ENCODE peak calls at places on chromosomes 7 and 10, in six cellular contexts. W is cardiac fibroblast, I is HCT116, B is astrocyte of the spinal cord, C is hepatocyte, K is brain microvascular endothelial cell. L is an unnamed sample.

GRCh38 chr7:33873518-33873917 is 31.8 kb upstream of the BMPER start:
- DNase-seq in W (no peak), C (no peak), K (no peak), B (no peak), I (no peak), L (no peak)

GRCh38 chr7:79461660-79462059 is 8.2 kb upstream of the MAGI2 start:
- DNase-seq in I (no peak), C (peak), W (peak), B (peak), K (peak), L (no peak)

GRCh38 chr7:143978585-143978984 is 21.5 kb upstream of the OR6B1 start:
- DNase-seq in I (no peak), K (no peak), W (no peak), B (no peak), C (no peak), L (no peak)

GRCh38 chr10:127990846-127991542 is 84.1 kb downstream of the PTPRE start:
- DNase-seq in I (peak), K (peak), W (peak), B (peak), C (peak), L (no peak)

GRCh38 chr10:119504651-119505050 is 37.9 kb downstream of the RGS10 start:
- DNase-seq in W (no peak), C (no peak), I (no peak), B (no peak), K (no peak), L (no peak)

GRCh38 chr7:55552320-55553086 is 19.8 kb downstream of the VOPP1 start:
- DNase-seq in K (peak), I (no peak), B (peak), C (peak), W (peak), L (no peak)

GRCh38 chr7:45601816-45602540 is 27.8 kb downstream of the ADCY1 start:
- DNase-seq in I (no peak), W (no peak), K (no peak), B (no peak), C (no peak), L (no peak)

GRCh38 chr10:62225362-62225761 is 43.3 kb downstream of the RTKN2 start:
- DNase-seq in W (no peak), I (no peak), K (no peak), B (no peak), C (no peak), L (no peak)

GRCh38 chr7:140904081-140904480 is 20.6 kb downstream of the BRAF start:
- DNase-seq in W (no peak), B (peak), K (peak), I (no peak), C (no peak), L (no peak)

GRCh38 chr10:109067051-109067450 is 856.3 kb downstream of the XPNPEP1 start:
- DNase-seq in I (no peak), B (no peak), C (peak), W (no peak), K (no peak), L (no peak)

GRCh38 chr7:80941206-80941758 is 22.4 kb upstream of the SEMA3C start:
- DNase-seq in W (peak), C (peak), B (peak), K (peak), I (no peak), L (no peak)

GRCh38 chr7:6650521-6651011 is 13.4 kb downstream of the ZNF316 start:
- DNase-seq in B (no peak), K (no peak), W (no peak), I (no peak), C (no peak), L (no peak)

GRCh38 chr7:117036836-117037235 is 83.5 kb downstream of the ST7 start:
- DNase-seq in W (no peak), C (no peak), B (no peak), K (no peak), I (no peak), L (no peak)

GRCh38 chr7:43726466-43726865 is 2.9 kb downstream of the COA1 start:
- DNase-seq in W (no peak), I (no peak), B (no peak), K (no peak), C (no peak), L (no peak)

GRCh38 chr7:7641129-7641663 is 644 bp downstream of the UMAD1 start:
- DNase-seq in C (peak), W (peak), B (no peak), I (peak), K (no peak), L (no peak)

GRCh38 chr10:73655257-73655989 is 406 bp downstream of the SYNPO2L start:
- DNase-seq in W (no peak), B (no peak), I (no peak), K (no peak), C (no peak), L (no peak)

GRCh38 chr10:86077871-86078638 is 288.5 kb downstream of the GRID1 start:
- DNase-seq in C (no peak), K (no peak), W (no peak), B (no peak), I (no peak), L (no peak)

GRCh38 chr10:5551531-5552375 is 27.0 kb downstream of the CALML3 start:
- DNase-seq in I (no peak), C (peak), W (no peak), K (peak), B (peak), L (peak)

GRCh38 chr10:43823237-43823605 is 174.5 kb upstream of the ZNF32 start:
- DNase-seq in W (peak), I (no peak), K (no peak), B (no peak), C (no peak), L (no peak)

GRCh38 chr10:72340510-72340895 is 14.2 kb downstream of the DNAJB12 start:
- DNase-seq in C (peak), K (peak), B (peak), W (peak), I (no peak), L (peak)

GRCh38 chr7:38273286-38273995 is at the start of gene TARP:
- DNase-seq in K (no peak), B (no peak), W (no peak), I (no peak), C (no peak), L (no peak)

GRCh38 chr10:53521081-53521480 is 748.5 kb upstream of the MBL2 start:
- DNase-seq in I (no peak), B (no peak), K (no peak), C (no peak), W (no peak), L (no peak)

GRCh38 chr7:130595986-130596385 is 72.6 kb downstream of the COPG2 start:
- DNase-seq in K (peak), C (peak), I (no peak), B (peak), W (peak), L (no peak)

GRCh38 chr7:71221549-71221948 is 89.6 kb downstream of the GALNT17 start:
- DNase-seq in W (no peak), C (no peak), K (no peak), I (no peak), B (no peak), L (no peak)

GRCh38 chr7:135320277-135320676 is 86.6 kb downstream of the STRA8 start:
- DNase-seq in B (peak), I (no peak), C (peak), K (peak), W (peak), L (no peak)

GRCh38 chr10:119706521-119707278 is 19.1 kb upstream of the INPP5F start:
- DNase-seq in B (no peak), C (no peak), I (no peak), K (no peak), W (no peak), L (no peak)

GRCh38 chr7:132577206-132578049 is 1.2 kb upstream of the PLXNA4 start:
- DNase-seq in C (peak), B (peak), I (no peak), W (peak), K (peak), L (no peak)

GRCh38 chr7:107661081-107661864 is 645 bp downstream of the SLC26A4 start:
- DNase-seq in C (peak), W (peak), K (no peak), I (no peak), B (peak), L (peak)
- TF ChIP-seq CTCF in C (no peak), W (peak), K (peak), I (no peak), B (peak), L (peak)

GRCh38 chr10:29535778-29536459 is 98.9 kb downstream of the SVIL start:
- DNase-seq in C (no peak), K (no peak), B (no peak), W (no peak), I (no peak), L (no peak)

GRCh38 chr10:29533696-29534285 is 101.0 kb downstream of the SVIL start:
- DNase-seq in B (no peak), C (no peak), W (no peak), K (no peak), I (no peak), L (no peak)

GRCh38 chr10:29533046-29533445 is 101.7 kb downstream of the SVIL start:
- DNase-seq in B (no peak), K (no peak), I (no peak), W (no peak), C (no peak), L (no peak)

GRCh38 chr10:29534590-29534989 is 100.2 kb downstream of the SVIL start:
- DNase-seq in I (no peak), K (no peak), C (no peak), B (no peak), W (no peak), L (no peak)

GRCh38 chr10:29535012-29535777 is 99.6 kb downstream of the SVIL start:
- DNase-seq in B (peak), K (peak), W (peak), I (peak), C (peak), L (no peak)
- TF ChIP-seq CTCF in B (peak), K (peak), W (peak), I (peak), C (peak), L (peak)

GRCh38 chr10:14128519-14128918 is 202.2 kb downstream of the FRMD4A start:
- DNase-seq in C (no peak), K (no peak), W (no peak), I (no peak), B (no peak), L (no peak)
- TF ChIP-seq CTCF in C (no peak), K (no peak), W (no peak), I (no peak), B (no peak), L (no peak)

GRCh38 chr7:154339169-154339568 is 287.0 kb downstream of the DPP6 start:
- DNase-seq in K (no peak), B (no peak), W (no peak), I (no peak), C (no peak), L (no peak)

GRCh38 chr7:154347867-154348266 is 295.7 kb downstream of the DPP6 start:
- DNase-seq in C (no peak), B (no peak), W (no peak), I (no peak), K (no peak), L (no peak)

GRCh38 chr7:154345093-154345492 is 292.9 kb downstream of the DPP6 start:
- DNase-seq in C (no peak), I (no peak), W (no peak), K (no peak), B (no peak), L (no peak)

GRCh38 chr7:154342971-154343633 is 290.9 kb downstream of the DPP6 start:
- DNase-seq in I (no peak), K (no peak), W (no peak), C (no peak), B (no peak), L (no peak)

DNA sequence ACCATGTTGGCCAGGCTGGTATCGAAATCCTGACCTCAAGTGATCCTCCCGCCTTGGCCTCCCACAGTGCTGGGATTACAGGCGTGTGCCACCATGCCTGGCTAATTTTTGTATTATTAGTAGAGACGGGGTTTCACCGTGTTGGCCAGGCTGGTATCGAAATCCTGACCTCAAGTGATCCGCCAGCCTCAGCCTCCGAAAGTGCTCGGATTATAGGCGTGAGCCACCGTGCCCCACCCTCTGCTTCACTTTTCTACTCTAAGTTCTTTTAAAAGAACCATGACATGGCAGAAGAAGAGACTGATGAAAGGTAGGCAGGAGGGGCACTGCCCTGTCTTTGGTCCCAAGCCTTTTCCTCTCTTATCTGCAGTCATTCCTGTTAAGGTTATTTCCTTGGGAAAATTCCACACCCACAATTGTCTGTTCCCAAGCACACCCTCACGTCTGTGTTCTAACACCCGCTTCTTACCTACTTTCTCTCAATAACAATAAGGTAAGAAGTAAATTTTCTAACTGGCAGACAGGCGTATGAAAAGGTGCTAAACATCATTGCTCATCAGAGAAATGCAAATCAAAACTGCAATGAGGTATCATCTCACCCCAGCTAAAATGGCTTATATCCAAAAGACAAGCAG is 291.7 kb downstream of the DPP6 start:
- DNase-seq in C (no peak), B (no peak), K (no peak), I (no peak), W (no peak), L (no peak)
- TF ChIP-seq CTCF in C (no peak), B (no peak), K (no peak), I (no peak), W (no peak), L (no peak)

DNA sequence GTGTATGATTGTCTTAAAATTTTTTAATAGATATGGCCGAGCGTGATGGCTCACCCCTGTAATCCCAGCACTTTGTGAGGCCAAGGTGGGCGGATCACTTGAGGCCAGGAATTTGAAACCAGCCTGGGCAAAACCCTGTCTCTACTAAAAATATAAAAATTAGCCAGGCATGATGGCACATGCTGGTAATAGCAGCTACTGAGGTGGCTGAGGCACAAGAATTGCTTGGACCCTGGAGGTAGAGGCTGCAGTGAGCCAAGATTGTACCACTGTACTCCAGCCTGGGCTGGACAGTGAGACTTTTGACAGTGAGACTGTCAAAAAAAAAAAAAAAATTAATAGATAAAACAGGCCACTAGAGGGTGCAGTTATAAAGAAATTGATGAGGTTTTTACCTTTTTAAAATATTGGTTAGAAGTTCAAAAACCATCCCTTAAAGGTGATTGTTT is 20.5 kb downstream of the NOM1 start:
- DNase-seq in K (no peak), B (peak), C (no peak), W (peak), I (no peak), L (no peak)
- TF ChIP-seq CTCF in K (peak), B (no peak), C (peak), W (peak), I (peak), L (peak)

L was measured in GM06990.